ENCODE peak calls at places on chromosome 17, in five cellular contexts. Y is AG04450, G is IMR-90, R is MM.1S, P is PC-3. U is an unnamed sample. For H3K27me3, the result is how much of the 10 kb centered on the place peaks cover.

GRCh38 chr17:5419959-5420653 is at the start of gene RPAIN:
- DNase-seq in P (peak), Y (no peak), G (peak), R (peak), U (peak)

GRCh38 chr17:38881600-38882191 is 11.8 kb downstream of the LASP1 start:
- DNase-seq in R (no peak), G (peak), Y (no peak), P (no peak), U (no peak)

GRCh38 chr17:68399638-68400403 is 57.5 kb downstream of the WIPI1 start:
- DNase-seq in R (peak), P (peak), G (peak), Y (no peak), U (no peak)

GRCh38 chr17:1714980-1715802 is 5.0 kb upstream of the TLCD2 start:
- DNase-seq in Y (peak), P (peak), R (no peak), G (peak), U (peak)

GRCh38 chr17:76481091-76481655 is 13.8 kb downstream of the AANAT start:
- DNase-seq in G (no peak), Y (no peak), P (no peak), R (peak), U (no peak)

GRCh38 chr17:76246080-76247066 is 6.1 kb upstream of the RNF157 start:
- DNase-seq in R (peak), P (no peak), Y (no peak), G (peak), U (no peak)

GRCh38 chr17:59392973-59393679 is 61.7 kb downstream of the YPEL2 start:
- DNase-seq in P (no peak), G (no peak), R (no peak), Y (no peak), U (no peak)

GRCh38 chr17:5584971-5585794 is 874 bp upstream of the NLRP1 start:
- DNase-seq in P (peak), G (peak), Y (peak), R (no peak), U (no peak)

GRCh38 chr17:64648234-64648633 is 13.9 kb downstream of the SMURF2 start:
- DNase-seq in R (no peak), Y (no peak), P (no peak), G (no peak), U (no peak)

GRCh38 chr17:76700627-76701470 is 9.9 kb downstream of the MXRA7 start:
- DNase-seq in Y (peak), G (peak), P (no peak), R (no peak), U (peak)

GRCh38 chr17:70365098-70365583 is 195.8 kb downstream of the KCNJ2 start:
- DNase-seq in R (no peak), Y (peak), G (peak), P (no peak), U (no peak)

GRCh38 chr17:62916684-62917571 is 49.1 kb upstream of the TANC2 start:
- DNase-seq in Y (no peak), P (peak), G (peak), R (no peak), U (no peak)

GRCh38 chr17:65463242-65463641 is 98.2 kb downstream of the AXIN2 start:
- DNase-seq in Y (no peak), R (no peak), G (peak), P (no peak), U (peak)

GRCh38 chr17:8711291-8711690 is 33.3 kb downstream of the CCDC42 start:
- DNase-seq in R (no peak), Y (no peak), G (no peak), P (no peak), U (no peak)

GRCh38 chr17:39639566-39640458 is 2.9 kb downstream of the STARD3 start:
- DNase-seq in R (no peak), Y (no peak), G (no peak), P (no peak), U (no peak)

GRCh38 chr17:77836557-77837041 is 121.9 kb upstream of the TNRC6C start:
- DNase-seq in P (peak), Y (no peak), R (no peak), G (peak), U (peak)

GRCh38 chr17:38719943-38720641 is 10.0 kb upstream of the CISD3 start:
- DNase-seq in R (no peak), G (no peak), Y (no peak), P (no peak), U (no peak)

GRCh38 chr17:2020721-2021120 is 4.4 kb downstream of the RTN4RL1 start:
- DNase-seq in Y (no peak), G (no peak), R (no peak), P (no peak), U (no peak)

GRCh38 chr17:81398170-81398854 is 3.1 kb downstream of the BAHCC1 start:
- DNase-seq in R (no peak), P (peak), Y (no peak), G (peak), U (no peak)

GRCh38 chr17:11944587-11944986 is 52.7 kb downstream of the ZNF18 start:
- DNase-seq in P (peak), R (no peak), G (no peak), Y (no peak), U (no peak)

GRCh38 chr17:77409282-77410161 is 268.8 kb downstream of the SEC14L1 start:
- DNase-seq in G (peak), Y (no peak), R (no peak), P (no peak), U (peak)

GRCh38 chr17:83142619-83143018 is 63.2 kb downstream of the METRNL start:
- DNase-seq in R (no peak), Y (no peak), G (no peak), P (no peak), U (no peak)

GRCh38 chr17:2609091-2609490 is 15.6 kb downstream of the PAFAH1B1 start:
- DNase-seq in G (no peak), P (no peak), R (no peak), Y (no peak), U (no peak)

GRCh38 chr17:51585514-51586104 is 325.3 kb downstream of the UTP18 start:
- DNase-seq in P (peak), R (peak), Y (no peak), G (no peak), U (peak)

GRCh38 chr17:74603032-74603635 is 11.1 kb upstream of the CD300LD start:
- DNase-seq in R (no peak), Y (no peak), P (no peak), G (no peak), U (no peak)

GRCh38 chr17:65797809-65798208 is 236.4 kb upstream of the AXIN2 start:
- DNase-seq in G (no peak), Y (no peak), P (peak), R (no peak), U (no peak)

GRCh38 chr17:27550974-27551505 is 79.9 kb upstream of the LGALS9 start:
- DNase-seq in Y (no peak), P (no peak), G (no peak), R (no peak), U (no peak)

GRCh38 chr17:49894761-49895160 is 46.9 kb upstream of the TAC4 start:
- DNase-seq in G (no peak), Y (no peak), R (no peak), P (no peak), U (no peak)
- H3K27me3 ChIP-seq in G (half or more), Y (half or more), R (half or more), P (under half), U (under half)

GRCh38 chr17:10668771-10669170 is 11.7 kb upstream of the MYH3 start:
- DNase-seq in P (peak), Y (peak), R (no peak), G (peak), U (no peak)

GRCh38 chr17:10674696-10675095 is 17.6 kb upstream of the MYH3 start:
- DNase-seq in Y (no peak), R (no peak), G (no peak), P (no peak), U (no peak)

DNA sequence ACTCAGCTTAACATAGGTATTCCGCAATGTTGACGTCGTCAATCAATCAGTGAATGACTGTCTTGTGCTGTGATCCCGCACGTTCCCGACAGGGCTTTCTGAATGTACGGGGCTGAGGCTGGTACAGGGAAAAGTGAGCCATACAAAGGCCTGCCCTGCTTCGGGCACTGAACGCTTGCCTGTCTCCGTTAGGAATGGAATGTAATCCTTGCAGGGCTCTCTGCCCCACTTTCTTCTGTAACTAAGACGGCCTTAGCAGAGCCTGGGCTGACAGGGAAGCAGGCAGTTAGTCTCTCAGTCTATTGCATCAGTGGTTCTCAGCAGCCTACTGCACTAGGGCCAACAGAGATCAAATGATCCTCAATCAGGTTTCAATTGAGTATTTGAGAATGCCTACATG is 16.2 kb upstream of the MYH3 start:
- DNase-seq in G (no peak), Y (no peak), R (no peak), P (no peak), U (no peak)
- H3K27ac ChIP-seq in G (no peak), Y (no peak), R (no peak), P (no peak), U (no peak)

GRCh38 chr17:73546770-73547345 is 97.4 kb downstream of the SDK2 start:
- DNase-seq in P (peak), Y (no peak), R (peak), G (no peak), U (peak)
- H3K27me3 ChIP-seq in P (half or more), Y (under half), R (half or more), G (under half), U (under half)

GRCh38 chr17:45114117-45114932 is 18.0 kb downstream of the PLCD3 start:
- DNase-seq in R (no peak), G (no peak), P (no peak), Y (no peak), U (no peak)

GRCh38 chr17:45115871-45116270 is 16.4 kb downstream of the PLCD3 start:
- DNase-seq in R (no peak), Y (no peak), G (peak), P (no peak), U (no peak)

GRCh38 chr17:45113424-45113754 is 18.9 kb downstream of the PLCD3 start:
- DNase-seq in Y (no peak), P (no peak), G (no peak), R (no peak), U (no peak)

GRCh38 chr17:45116434-45117016 is 15.8 kb downstream of the PLCD3 start:
- DNase-seq in R (no peak), G (no peak), Y (no peak), P (no peak), U (no peak)

DNA sequence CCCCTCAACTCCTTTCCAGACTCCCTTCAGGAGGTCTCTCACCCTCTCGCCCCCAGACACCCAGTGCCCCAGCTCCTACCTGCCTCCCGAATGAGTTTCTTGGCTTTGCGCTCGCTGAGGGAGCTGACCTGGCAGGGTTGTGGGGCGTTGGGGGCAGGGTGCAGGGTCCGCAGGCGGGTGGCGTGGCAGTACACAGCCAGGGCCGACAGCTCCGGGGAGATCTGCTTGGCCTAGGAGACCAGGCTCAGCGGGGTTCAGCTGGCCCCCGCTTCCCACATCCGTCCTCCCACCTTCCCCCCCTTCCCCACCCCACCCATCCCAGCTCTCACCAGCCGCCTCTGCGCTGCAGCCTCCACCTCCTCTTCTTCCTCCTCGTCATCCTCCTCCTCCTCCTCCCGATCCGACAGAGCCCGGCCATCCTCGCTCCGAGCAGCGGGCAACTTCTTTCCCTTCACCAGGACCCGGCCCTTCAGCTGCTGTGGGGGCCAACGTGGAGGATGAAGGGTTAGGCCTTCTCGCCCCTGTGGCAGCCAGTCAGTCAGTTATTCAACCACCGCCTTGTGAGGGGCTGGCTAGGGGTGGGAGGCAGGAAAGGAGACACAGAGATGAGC is 17.2 kb downstream of the PLCD3 start:
- DNase-seq in Y (no peak), G (no peak), R (no peak), P (no peak), U (no peak)
- H3K27ac ChIP-seq in Y (no peak), G (no peak), R (no peak), P (no peak), U (no peak)

DNA sequence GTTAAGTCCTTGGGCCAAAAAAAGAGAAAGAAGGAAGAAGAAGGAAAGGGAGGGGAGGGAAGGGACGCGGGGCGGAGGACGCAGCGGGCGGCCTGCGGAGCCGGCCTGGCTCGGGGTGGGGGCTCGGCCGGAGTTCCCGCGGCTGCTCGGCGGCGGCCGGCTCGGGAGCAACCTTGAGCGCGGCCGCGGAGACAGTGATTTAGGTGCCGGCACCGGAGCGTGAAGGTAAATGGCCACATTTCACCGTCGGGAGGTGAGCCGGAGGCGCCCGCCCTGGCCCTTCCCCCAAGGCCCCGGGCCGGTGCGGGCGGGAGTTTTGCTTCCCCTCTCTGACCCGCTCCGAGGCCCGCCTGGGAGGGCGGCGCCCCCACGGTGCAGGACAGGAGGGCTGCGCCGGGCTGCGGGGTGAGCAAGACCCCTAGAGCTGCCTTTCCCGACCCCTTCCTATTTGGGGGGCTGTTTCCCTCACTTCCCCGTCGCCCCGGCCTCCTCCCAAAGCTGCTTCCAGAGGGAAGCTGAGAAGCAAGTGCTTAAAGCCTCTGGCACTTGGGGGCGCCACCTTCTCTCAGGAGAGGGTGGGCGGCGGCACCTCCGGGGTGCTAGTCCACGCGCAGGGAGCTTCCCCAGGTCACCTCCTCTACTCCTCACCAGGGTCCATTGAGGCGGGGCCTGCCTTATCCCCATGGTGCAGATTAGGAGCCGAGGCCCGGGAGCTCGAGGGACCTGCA is 56.5 kb downstream of the MRM1 start:
- DNase-seq in Y (no peak), G (no peak), P (no peak), R (no peak), U (no peak)
- H3K27me3 ChIP-seq in Y (half or more), G (half or more), P (under half), R (under half), U (under half)

GRCh38 chr17:80221401-80221800 is 1.2 kb downstream of the SLC26A11 start:
- DNase-seq in G (no peak), Y (no peak), P (no peak), R (no peak), U (no peak)
- H3K27ac ChIP-seq in G (no peak), Y (no peak), P (no peak), R (no peak), U (peak)

GRCh38 chr17:179721-180379 is 1.6 kb downstream of the DOC2B start:
- DNase-seq in P (no peak), G (no peak), R (no peak), Y (no peak), U (no peak)

GRCh38 chr17:181213-182163 is at the start of gene DOC2B:
- DNase-seq in R (no peak), G (peak), Y (no peak), P (peak), U (peak)

GRCh38 chr17:179066-179432 is 2.4 kb downstream of the DOC2B start:
- DNase-seq in P (no peak), G (no peak), Y (no peak), R (no peak), U (no peak)

GRCh38 chr17:182164-182751 is 808 bp upstream of the DOC2B start:
- DNase-seq in Y (no peak), G (no peak), P (no peak), R (no peak), U (no peak)

GRCh38 chr17:180380-181212 is 854 bp downstream of the DOC2B start:
- DNase-seq in G (no peak), R (no peak), Y (no peak), P (no peak), U (no peak)
- H3K27me3 ChIP-seq in G (half or more), R (half or more), Y (half or more), P (under half), U (under half)

GRCh38 chr17:57645950-57646686 is 99.0 kb downstream of the CCDC182 start:
- DNase-seq in P (no peak), R (no peak), Y (no peak), G (peak), U (no peak)

GRCh38 chr17:57650548-57650947 is 94.6 kb downstream of the CCDC182 start:
- DNase-seq in Y (no peak), P (no peak), R (no peak), G (no peak), U (no peak)

GRCh38 chr17:57649191-57649590 is 95.9 kb downstream of the CCDC182 start:
- DNase-seq in P (no peak), G (no peak), Y (no peak), R (no peak), U (no peak)

GRCh38 chr17:57649731-57650484 is 95.2 kb downstream of the CCDC182 start:
- DNase-seq in Y (no peak), R (no peak), G (peak), P (no peak), U (no peak)

DNA sequence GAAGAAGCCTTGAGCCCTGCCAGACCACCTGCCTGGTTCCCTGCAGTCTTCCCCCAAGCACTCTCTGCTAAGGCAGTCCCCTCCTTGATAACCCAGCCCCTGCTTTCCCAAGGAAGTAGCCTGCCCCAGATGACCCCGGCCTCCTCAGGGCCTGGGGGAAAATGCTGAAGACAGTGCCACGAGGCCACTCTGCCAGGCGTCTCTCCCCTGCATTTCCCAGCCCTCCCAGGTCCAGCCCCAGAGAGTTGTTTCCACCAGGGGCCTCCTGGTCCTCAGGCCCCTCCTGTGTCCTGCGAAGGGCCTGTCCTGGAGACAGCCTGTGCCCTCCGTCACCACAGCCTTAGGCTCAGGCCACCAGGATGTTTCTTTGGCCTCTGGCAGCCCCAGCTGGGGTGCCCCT is 96.4 kb downstream of the CCDC182 start:
- DNase-seq in Y (no peak), R (no peak), P (no peak), G (no peak), U (no peak)
- H3K27ac ChIP-seq in Y (no peak), R (no peak), P (no peak), G (no peak), U (no peak)

DNA sequence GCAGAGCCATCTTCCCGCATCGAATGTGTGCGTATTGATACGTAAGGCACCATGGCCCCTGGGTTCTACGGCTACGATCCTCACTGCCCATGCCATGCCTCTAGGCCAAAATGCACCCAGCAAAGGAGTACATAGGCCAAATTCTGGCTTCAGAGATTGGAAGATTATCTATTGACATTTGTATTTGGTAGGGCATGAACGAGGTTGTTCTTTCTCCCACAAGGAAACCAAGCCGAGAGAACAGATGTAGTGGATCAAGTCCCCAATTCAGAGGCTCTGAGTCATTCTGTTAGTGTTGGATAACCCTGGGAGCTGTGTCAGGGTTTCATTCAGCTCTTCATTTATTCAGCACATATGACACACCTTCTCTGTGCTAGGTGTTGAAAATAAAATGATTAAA is 36.5 kb downstream of the HOXB1 start:
- DNase-seq in R (no peak), P (peak), Y (no peak), G (peak), U (no peak)
- H3K27me3 ChIP-seq in R (under half), P (under half), Y (under half), G (under half), U (under half)

U was measured in prostate gland.